ENCODE peak calls at places on chromosomes 16 and 17, in eight cellular contexts. R is Calu3, Z is esophagus squamous epithelium, I is A549, O is stomach, Q is RWPE2, P is LNCaP clone FGC, H is fibroblast of pulmonary artery. W is an unnamed sample.

GRCh38 chr16:62170642-62171041 is 134.4 kb upstream of the CDH8 start:
- DNase-seq in R (no peak), Z (no peak), I (no peak), O (no peak), Q (no peak), P (no peak), H (no peak), W (peak; percentile 73)

GRCh38 chr17:14308965-14309879 is 8.3 kb downstream of the HS3ST3B1 start:
- DNase-seq in R (peak; percentile 93), Z (peak; percentile 24), I (peak; percentile 43), O (peak; percentile 89), Q (peak; percentile 96), P (no peak), H (peak; percentile 94), W (peak; percentile 98)

GRCh38 chr17:66702106-66702936 is 132.6 kb upstream of the CACNG5 start:
- DNase-seq in R (no peak), Z (no peak), I (no peak), O (no peak), Q (no peak), P (no peak), H (peak; percentile 17), W (no peak)

GRCh38 chr17:81329279-81329926 is 34.3 kb upstream of the SLC38A10 start:
- DNase-seq in R (peak; percentile 98), Z (peak; percentile 46), I (peak; percentile 99), O (peak; percentile 80), Q (peak; percentile 100), P (peak; percentile 86), H (peak; percentile 78), W (no peak)

GRCh38 chr17:77279448-77280303 is 138.9 kb downstream of the SEC14L1 start:
- DNase-seq in R (peak; percentile 85), Z (no peak), I (no peak), O (peak; percentile 44), Q (peak; percentile 95), P (no peak), H (peak; percentile 90), W (no peak)

GRCh38 chr17:56639517-56639916 is 46.0 kb downstream of the NOG start:
- DNase-seq in R (no peak), Z (no peak), I (no peak), O (no peak), Q (no peak), P (no peak), H (no peak), W (no peak)

GRCh38 chr17:27623578-27623977 is 7.4 kb upstream of the LGALS9 start:
- DNase-seq in R (no peak), Z (no peak), I (no peak), O (no peak), Q (no peak), P (no peak), H (no peak), W (no peak)

GRCh38 chr16:78659216-78659615 is 559.8 kb downstream of the WWOX start:
- DNase-seq in R (no peak), Z (no peak), I (no peak), O (no peak), Q (no peak), P (no peak), H (no peak), W (no peak)

GRCh38 chr16:83437036-83437435 is 370.7 kb upstream of the HSBP1 start:
- DNase-seq in R (no peak), Z (no peak), I (no peak), O (no peak), Q (no peak), P (no peak), H (no peak), W (no peak)

GRCh38 chr16:6247771-6248170 is 1084.9 kb upstream of the RBFOX1 start:
- DNase-seq in R (no peak), Z (no peak), I (no peak), O (no peak), Q (no peak), P (no peak), H (no peak), W (no peak)

GRCh38 chr17:63433746-63434591 is 12.1 kb downstream of the CYB561 start:
- DNase-seq in R (no peak), Z (no peak), I (no peak), O (peak; percentile 87), Q (no peak), P (no peak), H (peak; percentile 93), W (peak; percentile 87)

GRCh38 chr17:63437287-63438091 is 8.6 kb downstream of the CYB561 start:
- DNase-seq in R (no peak), Z (no peak), I (no peak), O (peak; percentile 65), Q (peak; percentile 42), P (no peak), H (no peak), W (peak; percentile 86)

GRCh38 chr17:63434951-63435571 is 11.0 kb downstream of the CYB561 start:
- DNase-seq in R (no peak), Z (no peak), I (peak; percentile 76), O (peak; percentile 96), Q (peak; percentile 87), P (no peak), H (peak; percentile 41), W (peak; percentile 81)

GRCh38 chr17:63436523-63437110 is 9.5 kb downstream of the CYB561 start:
- DNase-seq in R (no peak), Z (no peak), I (no peak), O (peak; percentile 63), Q (no peak), P (no peak), H (peak; percentile 56), W (peak; percentile 79)

GRCh38 chr17:63435681-63436522 is 10.2 kb downstream of the CYB561 start:
- DNase-seq in R (no peak), Z (no peak), I (peak; percentile 48), O (peak; percentile 67), Q (no peak), P (peak; percentile 97), H (no peak), W (peak; percentile 84)
- TF ChIP-seq CTCF in R (no peak), Z (peak; percentile 43), I (no peak), O (peak; percentile 53), Q (no peak), P (peak; percentile 74), H (no peak), W (no peak)

GRCh38 chr16:1345651-1346421 is 5.8 kb downstream of the TSR3 start:
- DNase-seq in R (no peak), Z (no peak), I (no peak), O (no peak), Q (no peak), P (no peak), H (no peak), W (no peak)

GRCh38 chr16:1348441-1348840 is 3.2 kb downstream of the TSR3 start:
- DNase-seq in R (no peak), Z (no peak), I (no peak), O (no peak), Q (no peak), P (no peak), H (no peak), W (no peak)

GRCh38 chr16:1346422-1347285 is 5.0 kb downstream of the TSR3 start:
- DNase-seq in R (no peak), Z (no peak), I (no peak), O (no peak), Q (no peak), P (no peak), H (no peak), W (no peak)

GRCh38 chr16:1347962-1348361 is 3.7 kb downstream of the TSR3 start:
- DNase-seq in R (no peak), Z (no peak), I (no peak), O (no peak), Q (no peak), P (no peak), H (no peak), W (no peak)

DNA sequence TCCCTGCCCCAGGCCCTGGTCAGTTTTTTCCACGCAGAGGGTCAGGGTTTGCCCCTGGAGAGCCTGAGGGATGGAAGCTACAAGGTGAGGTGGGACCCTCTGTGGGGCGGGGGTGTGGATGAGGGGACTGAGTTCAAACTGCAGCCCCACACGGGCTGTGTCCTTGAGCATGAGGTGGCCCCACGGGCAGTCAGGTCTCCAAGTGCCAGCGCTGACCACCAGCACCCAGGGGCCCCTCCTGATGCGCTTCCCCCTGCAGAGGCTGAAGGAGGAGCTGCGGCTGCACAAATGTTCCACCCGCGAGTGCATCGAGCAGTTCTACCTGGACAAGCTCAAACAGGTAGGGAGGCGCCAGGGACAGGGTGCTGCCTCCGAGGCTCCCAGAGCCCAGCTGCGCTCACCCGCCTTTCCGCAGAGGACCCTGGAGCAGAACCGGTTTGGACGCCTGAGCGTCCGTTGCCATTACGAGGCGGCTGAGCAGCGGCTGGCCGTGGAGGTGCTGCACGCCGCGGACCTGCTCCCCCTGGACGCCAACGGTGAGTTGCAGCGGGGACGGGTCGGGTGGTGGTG is 4.3 kb downstream of the TSR3 start:
- DNase-seq in R (no peak), Z (no peak), I (no peak), O (no peak), Q (no peak), P (no peak), H (no peak), W (no peak)
- TF ChIP-seq CTCF in R (no peak), Z (no peak), I (no peak), O (no peak), Q (no peak), P (no peak), H (no peak), W (no peak)

GRCh38 chr16:23838485-23839142 is 2.8 kb downstream of the PRKCB start:
- DNase-seq in R (no peak), Z (no peak), I (no peak), O (no peak), Q (no peak), P (no peak), H (no peak), W (no peak)

GRCh38 chr16:23837553-23838308 is 1.9 kb downstream of the PRKCB start:
- DNase-seq in R (no peak), Z (no peak), I (no peak), O (no peak), Q (no peak), P (no peak), H (no peak), W (no peak)

GRCh38 chr16:23836078-23836403 is 258 bp downstream of the PRKCB start:
- DNase-seq in R (no peak), Z (no peak), I (no peak), O (no peak), Q (no peak), P (no peak), H (no peak), W (no peak)

GRCh38 chr16:23835390-23836077 is at the start of gene PRKCB:
- DNase-seq in R (no peak), Z (peak; percentile 57), I (peak; percentile 58), O (peak; percentile 68), Q (peak; percentile 64), P (no peak), H (peak; percentile 31), W (no peak)

GRCh38 chr16:23836404-23837291 is 865 bp downstream of the PRKCB start:
- DNase-seq in R (no peak), Z (no peak), I (no peak), O (peak; percentile 48), Q (no peak), P (no peak), H (no peak), W (no peak)
- TF ChIP-seq CTCF in R (no peak), Z (no peak), I (no peak), O (no peak), Q (no peak), P (no peak), H (no peak), W (no peak)

DNA sequence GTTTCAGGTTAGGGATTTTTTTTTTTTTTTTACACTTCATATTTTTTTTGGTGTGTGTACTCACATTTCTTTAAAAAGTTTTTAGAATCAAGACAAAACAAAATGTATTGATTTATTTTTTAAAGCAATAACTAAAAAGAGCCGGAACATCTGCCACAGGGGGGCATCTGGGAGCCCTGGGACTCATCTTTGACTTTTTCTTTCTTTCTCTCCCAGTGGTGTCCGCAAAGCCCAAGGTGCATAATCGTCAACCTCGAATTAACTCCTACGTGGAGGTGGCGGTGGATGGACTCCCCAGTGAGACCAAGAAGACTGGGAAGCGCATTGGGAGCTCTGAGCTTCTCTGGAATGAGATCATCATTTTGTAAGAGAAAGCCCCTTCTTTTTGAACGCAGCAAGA is 36.3 kb downstream of the WWP2 start:
- DNase-seq in R (no peak), Z (no peak), I (no peak), O (no peak), Q (no peak), P (no peak), H (peak; percentile 21), W (no peak)
- TF ChIP-seq CTCF in R (no peak), Z (no peak), I (peak; percentile 36), O (no peak), Q (peak; percentile 11), P (no peak), H (peak; percentile 42), W (peak; percentile 82)